ENCODE peak calls at places on chromosomes 3 and 15, in six cellular contexts. Z, D, Y, C, H and V are unnamed samples.

GRCh38 chr3:27507515-27508266 is 23.5 kb upstream of the SLC4A7 start:
- DNase-seq in D (no peak), H (no peak), Z (peak), C (no peak), Y (no peak), V (no peak)

GRCh38 chr3:178671261-178672191 is 135.3 kb downstream of the KCNMB2 start:
- DNase-seq in H (no peak), Z (peak), Y (no peak), D (no peak), C (no peak), V (no peak)

GRCh38 chr15:48866141-48866563 is 11.8 kb upstream of the EID1 start:
- DNase-seq in Z (peak), C (no peak), Y (no peak), D (no peak), H (no peak), V (no peak)

GRCh38 chr15:100116416-100117190 is 225.2 kb downstream of the ADAMTS17 start:
- DNase-seq in Z (no peak), H (no peak), C (peak), D (no peak), Y (no peak), V (peak)

GRCh38 chr3:43621406-43621973 is 321 bp downstream of the ANO10 start:
- DNase-seq in H (no peak), D (no peak), Y (no peak), Z (no peak), C (no peak), V (peak)

GRCh38 chr3:193711964-193712598 is 119.1 kb downstream of the OPA1 start:
- DNase-seq in Z (no peak), D (no peak), H (no peak), C (no peak), Y (no peak), V (no peak)

GRCh38 chr3:4589475-4590111 is 96.4 kb downstream of the ITPR1 start:
- DNase-seq in Z (no peak), C (no peak), H (no peak), D (no peak), Y (no peak), V (no peak)

GRCh38 chr15:45441686-45442085 is 63.3 kb upstream of the GATM start:
- DNase-seq in C (no peak), D (no peak), Z (no peak), Y (no peak), H (no peak), V (no peak)

GRCh38 chr15:65423977-65424679 is 1.4 kb upstream of the IGDCC4 start:
- DNase-seq in Y (no peak), H (no peak), C (no peak), Z (peak), D (no peak), V (no peak)

GRCh38 chr3:35624698-35625097 is 14.6 kb upstream of the ARPP21 start:
- DNase-seq in D (no peak), Z (no peak), Y (no peak), C (no peak), H (no peak), V (no peak)

GRCh38 chr3:43046583-43046982 is 59.3 kb downstream of the POMGNT2 start:
- DNase-seq in Y (no peak), D (no peak), C (no peak), H (no peak), Z (no peak), V (no peak)

GRCh38 chr3:31942446-31942845 is 38.6 kb downstream of the OSBPL10 start:
- DNase-seq in Y (no peak), H (no peak), D (no peak), C (peak), Z (no peak), V (no peak)

GRCh38 chr3:41683666-41684350 is 278.1 kb downstream of the ULK4 start:
- DNase-seq in Z (peak), C (no peak), H (no peak), Y (no peak), D (no peak), V (no peak)

GRCh38 chr3:64163755-64164148 is 61.5 kb downstream of the PRICKLE2 start:
- DNase-seq in Z (peak), Y (no peak), D (no peak), C (no peak), H (no peak), V (no peak)

GRCh38 chr3:72100062-72100511 is 315.1 kb upstream of the PROK2 start:
- DNase-seq in Y (no peak), H (no peak), C (no peak), D (no peak), Z (no peak), V (no peak)

GRCh38 chr15:101532865-101533264 is 43.4 kb upstream of the PCSK6 start:
- DNase-seq in C (no peak), Y (no peak), Z (no peak), H (no peak), D (no peak), V (no peak)

GRCh38 chr3:178140491-178140890 is 395.7 kb upstream of the KCNMB2 start:
- DNase-seq in H (no peak), C (no peak), D (no peak), Y (no peak), Z (peak), V (no peak)

GRCh38 chr15:60899322-60899966 is 329.7 kb downstream of the RORA start:
- DNase-seq in Z (no peak), Y (no peak), C (peak), D (no peak), H (no peak), V (no peak)

GRCh38 chr3:132593950-132594328 is 3.1 kb upstream of the ACKR4 start:
- DNase-seq in Z (peak), C (no peak), H (no peak), Y (no peak), D (no peak), V (no peak)

GRCh38 chr3:21893250-21893649 is 142.2 kb upstream of the ZNF385D start:
- DNase-seq in C (no peak), H (no peak), D (no peak), Z (peak), Y (no peak), V (no peak)

GRCh38 chr15:83769411-83769960 is 115.6 kb downstream of the ADAMTSL3 start:
- DNase-seq in Y (no peak), Z (peak), C (peak), D (no peak), H (no peak), V (no peak)